ENCODE peak calls at places on chromosomes 1 and 21, in nine cellular contexts. H is central memory CD4-positive, alpha-beta T cell; W is MCF 10A; U is stimulated activated CD4-positive, alpha-beta T cell treated with anti-CD3 and anti-CD28 coated beads, Interleukin-2, amount 100 ng/mL, for 4 hours; A is colonic mucosa; P is GM12865; R is fibroblast of the aortic adventitia; O is WTC11; J is activated CD8-positive, alpha-beta memory T cell treated with anti-CD3 and anti-CD28 coated beads, Interleukin-2, amount 50 U/mL, for 4 hours. V is an unnamed sample.

GRCh38 chr1:23590058-23590783 is 30.9 kb upstream of the ID3 start:
- DNase-seq in H (no peak), W (no peak), U (no peak), A (no peak), P (peak), R (no peak), O (no peak), J (no peak), V (no peak)

GRCh38 chr1:75985827-75986226 is 53.6 kb upstream of the ASB17 start:
- DNase-seq in H (no peak), W (peak), U (no peak), A (no peak), P (peak), R (peak), O (no peak), J (no peak), V (no peak)

GRCh38 chr1:90732136-90732535 is 15.0 kb upstream of the BARHL2 start:
- DNase-seq in H (no peak), W (no peak), U (no peak), A (no peak), P (no peak), R (no peak), O (no peak), J (no peak), V (no peak)

GRCh38 chr1:32971576-32971975 is 7.0 kb upstream of the RNF19B start:
- DNase-seq in H (no peak), W (no peak), U (no peak), A (no peak), P (no peak), R (no peak), O (no peak), J (no peak), V (no peak)

GRCh38 chr1:19179597-19180271 is 30.3 kb downstream of the UBR4 start:
- DNase-seq in H (peak), W (peak), U (no peak), A (no peak), P (peak), R (peak), O (no peak), J (no peak), V (peak)

GRCh38 chr1:100448371-100448770 is 89.6 kb upstream of the GPR88 start:
- DNase-seq in H (no peak), W (no peak), U (no peak), A (no peak), P (no peak), R (no peak), O (no peak), J (no peak), V (no peak)

GRCh38 chr1:113617438-113618141 is 141.7 kb downstream of the PHTF1 start:
- DNase-seq in H (no peak), W (peak), U (no peak), A (no peak), P (no peak), R (peak), O (no peak), J (no peak), V (no peak)

GRCh38 chr1:208031932-208032320 is 121.0 kb upstream of the CD34 start:
- DNase-seq in H (no peak), W (no peak), U (no peak), A (no peak), P (no peak), R (no peak), O (no peak), J (no peak), V (no peak)

GRCh38 chr21:36103434-36103833 is 31.4 kb upstream of the CBR3 start:
- DNase-seq in H (no peak), W (no peak), U (no peak), A (no peak), P (no peak), R (no peak), O (no peak), J (no peak), V (no peak)

GRCh38 chr1:932776-933602 is 9.3 kb downstream of the SAMD11 start:
- DNase-seq in H (no peak), W (no peak), U (no peak), A (no peak), P (no peak), R (no peak), O (no peak), J (no peak), V (no peak)

GRCh38 chr1:1437904-1438376 is 2.5 kb downstream of the VWA1 start:
- DNase-seq in H (no peak), W (no peak), U (no peak), A (peak), P (no peak), R (no peak), O (no peak), J (no peak), V (no peak)

GRCh38 chr1:214362188-214362882 is 81.4 kb downstream of the SMYD2 start:
- DNase-seq in H (no peak), W (no peak), U (no peak), A (no peak), P (no peak), R (peak), O (no peak), J (no peak), V (no peak)

GRCh38 chr21:27423073-27423472 is 456.2 kb upstream of the ADAMTS5 start:
- DNase-seq in H (no peak), W (peak), U (no peak), A (no peak), P (no peak), R (peak), O (no peak), J (no peak), V (no peak)

GRCh38 chr1:176543360-176544136 is 80.6 kb downstream of the PAPPA2 start:
- DNase-seq in H (no peak), W (no peak), U (no peak), A (no peak), P (no peak), R (no peak), O (no peak), J (no peak), V (no peak)

GRCh38 chr1:210376836-210377377 is 48.2 kb downstream of the HHAT start:
- DNase-seq in H (no peak), W (no peak), U (no peak), A (no peak), P (no peak), R (no peak), O (no peak), J (no peak), V (no peak)

GRCh38 chr1:158177705-158178450 is 2.8 kb upstream of the CD1D start:
- DNase-seq in H (no peak), W (no peak), U (no peak), A (peak), P (no peak), R (peak), O (peak), J (peak), V (no peak)

GRCh38 chr21:26165331-26165730 is 5.2 kb downstream of the APP start:
- DNase-seq in H (no peak), W (peak), U (no peak), A (no peak), P (no peak), R (peak), O (no peak), J (no peak), V (no peak)